ENCODE peak calls at places on chromosomes 6 and 20, in four cellular contexts. D is fibroblast of lung, Y is left lung, V is HCT116. F is an unnamed sample.

GRCh38 chr20:32463642-32464400 is 105.7 kb downstream of the ASXL1 start:
- DNase-seq in Y (no peak), V (no peak), D (peak; percentile 47), F (no peak)

GRCh38 chr6:71727632-71728294 is 158.6 kb upstream of the RIMS1 start:
- DNase-seq in Y (no peak), D (no peak), V (no peak), F (no peak)

GRCh38 chr20:52312131-52312729 is 120.7 kb upstream of the ZFP64 start:
- DNase-seq in Y (no peak), V (peak; percentile 54), D (peak; percentile 78), F (peak; percentile 40)

GRCh38 chr6:39191236-39191930 is 37.9 kb downstream of the KCNK5 start:
- DNase-seq in V (no peak), D (no peak), Y (no peak), F (no peak)

GRCh38 chr6:169533656-169534421 is 168.0 kb downstream of the WDR27 start:
- DNase-seq in V (no peak), Y (no peak), D (no peak), F (no peak)

GRCh38 chr6:114108119-114109002 is 137.4 kb upstream of the HDAC2 start:
- DNase-seq in Y (peak; percentile 73), D (peak; percentile 75), V (peak; percentile 64), F (peak; percentile 14)

GRCh38 chr20:22371843-22372242 is 212.5 kb downstream of the FOXA2 start:
- DNase-seq in V (no peak), Y (no peak), D (no peak), F (no peak)

GRCh38 chr20:2558581-2559301 is 22.4 kb downstream of the TMC2 start:
- DNase-seq in Y (no peak), V (no peak), D (no peak), F (no peak)

GRCh38 chr6:170456886-170457698 is 96.0 kb downstream of the PSMB1 start:
- DNase-seq in Y (no peak), V (no peak), D (no peak), F (no peak)

GRCh38 chr20:21520702-21521595 is 7.1 kb upstream of the NKX2-2 start:
- DNase-seq in D (no peak), Y (no peak), V (no peak), F (peak; percentile 47)

DNA sequence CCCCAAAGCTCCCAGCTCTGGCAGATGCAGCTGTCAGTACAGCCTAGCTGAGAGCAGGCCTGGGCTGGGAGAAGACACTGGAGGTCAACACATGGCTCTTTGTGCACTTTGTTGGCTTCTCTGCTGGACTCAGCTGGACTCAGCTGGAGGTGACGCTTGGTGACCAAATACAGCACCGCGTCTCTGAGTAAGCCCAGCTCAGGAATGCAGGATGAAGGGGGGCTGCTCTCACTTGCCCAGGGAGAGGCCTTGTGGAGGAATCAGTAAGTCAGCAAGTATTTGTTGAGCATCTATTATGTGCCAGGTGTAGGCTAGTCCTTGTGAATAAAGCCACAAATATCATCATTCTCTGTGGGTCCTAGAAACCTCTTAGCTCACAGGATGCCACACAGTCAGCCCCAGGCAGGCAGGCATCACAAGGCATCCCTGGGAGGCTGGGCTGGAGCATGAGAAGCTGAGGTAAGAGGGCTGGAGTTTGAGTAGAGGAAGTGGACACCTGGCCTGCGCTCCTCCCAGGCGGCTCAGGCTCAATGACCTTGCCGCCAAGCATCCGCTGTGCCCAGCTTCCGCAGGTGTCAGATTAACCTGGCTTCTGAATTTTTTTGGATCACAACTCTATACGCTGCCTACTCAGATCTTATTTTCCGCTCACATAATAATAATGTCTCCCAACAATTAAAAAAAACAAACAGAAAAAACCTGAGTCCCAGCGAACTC is 95.4 kb downstream of the TMEM170B start:
- DNase-seq in Y (no peak), V (no peak), D (peak; percentile 45), F (peak; percentile 95)
- H3K4me1 ChIP-seq in Y (peaks cover 16% of the 10 kb centered on the region), V (peaks cover 13% of the 10 kb centered on the region), D (peaks cover 9% of the 10 kb centered on the region), F (no peaks in the 10 kb centered on the region)

GRCh38 chr20:59939879-59940128 is 301 bp downstream of the PPP1R3D start:
- DNase-seq in D (no peak), Y (no peak), V (no peak), F (no peak)
- H3K4me1 ChIP-seq in D (peaks cover 7% of the 10 kb centered on the region), Y (peaks cover 72% of the 10 kb centered on the region), V (peaks cover 9% of the 10 kb centered on the region), F (peaks cover 18% of the 10 kb centered on the region)

GRCh38 chr6:2839982-2840793 is 1.5 kb downstream of the SERPINB1 start:
- DNase-seq in V (no peak), D (no peak), Y (no peak), F (no peak)

GRCh38 chr6:2840794-2841061 is 935 bp downstream of the SERPINB1 start:
- DNase-seq in D (no peak), Y (no peak), V (no peak), F (no peak)

GRCh38 chr6:2842139-2842552 is 483 bp upstream of the SERPINB1 start:
- DNase-seq in Y (no peak), D (no peak), V (no peak), F (no peak)

GRCh38 chr6:2841264-2842138 is at the start of gene SERPINB1:
- DNase-seq in D (peak; percentile 98), Y (peak; percentile 95), V (peak; percentile 81), F (peak; percentile 79)

GRCh38 chr6:2839195-2839981 is 2.3 kb downstream of the SERPINB1 start:
- DNase-seq in D (peak; percentile 61), Y (no peak), V (peak; percentile 79), F (peak; percentile 82)
- H3K4me1 ChIP-seq in D (peaks cover 11% of the 10 kb centered on the region), Y (peaks cover 91% of the 10 kb centered on the region), V (peaks cover 67% of the 10 kb centered on the region), F (peaks cover 26% of the 10 kb centered on the region)

DNA sequence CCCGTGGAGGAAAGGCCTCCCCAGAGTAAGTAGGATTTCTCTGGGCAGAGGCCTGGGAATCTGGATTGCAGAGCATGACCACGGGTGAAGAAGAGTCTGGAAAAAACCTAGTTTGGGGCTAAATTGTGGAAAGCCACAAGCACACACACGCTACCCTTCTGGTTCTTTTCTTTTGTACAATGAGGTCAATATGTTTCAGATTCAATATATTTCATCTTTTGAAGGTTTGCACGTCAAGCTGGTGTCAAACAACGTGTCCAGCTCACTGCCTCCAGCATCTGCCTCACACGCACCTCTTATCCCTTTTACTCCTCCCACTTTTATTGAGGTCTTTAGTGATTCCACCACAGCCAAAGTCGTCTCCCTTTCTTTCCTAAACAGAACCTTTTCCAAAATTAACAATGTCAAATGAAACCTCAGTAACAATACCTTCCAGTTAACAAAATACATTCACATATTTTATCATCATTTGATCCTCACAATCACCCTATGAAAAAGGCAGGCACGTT is 773 bp upstream of the EPB41L2 start:
- DNase-seq in Y (peak; percentile 39), D (no peak), V (no peak), F (no peak)
- H3K4me1 ChIP-seq in Y (peaks cover 26% of the 10 kb centered on the region), D (peaks cover 9% of the 10 kb centered on the region), V (peaks cover 30% of the 10 kb centered on the region), F (peaks cover 6% of the 10 kb centered on the region)

GRCh38 chr6:25130518-25130917 is 148.7 kb upstream of the CARMIL1 start:
- DNase-seq in Y (no peak), D (peak; percentile 36), V (no peak), F (no peak)

GRCh38 chr6:25133479-25133878 is 145.7 kb upstream of the CARMIL1 start:
- DNase-seq in Y (no peak), D (no peak), V (no peak), F (no peak)

GRCh38 chr6:25137497-25137896 is 141.7 kb upstream of the CARMIL1 start:
- DNase-seq in Y (no peak), D (no peak), V (no peak), F (no peak)

GRCh38 chr6:25136879-25137278 is 142.3 kb upstream of the CARMIL1 start:
- DNase-seq in Y (no peak), D (no peak), V (no peak), F (no peak)

DNA sequence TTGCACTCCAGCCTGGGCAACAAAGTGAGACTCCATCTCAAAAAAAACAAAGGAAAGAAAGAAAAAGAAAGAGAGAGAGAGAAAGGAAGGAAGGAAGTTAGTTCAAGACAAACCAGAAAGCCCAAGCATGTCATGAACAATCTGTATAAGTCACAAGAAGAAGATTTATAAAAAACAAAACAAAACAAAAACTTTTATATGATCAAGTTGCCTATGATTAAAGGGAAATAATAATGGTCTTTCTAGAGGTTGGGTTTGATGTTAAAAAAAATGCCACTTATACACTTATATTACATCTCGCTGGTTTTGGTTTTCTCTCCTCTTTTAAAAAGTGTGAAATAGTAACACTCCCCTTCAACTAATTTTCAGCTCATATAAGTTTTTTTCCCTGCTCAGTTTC is 146.2 kb upstream of the CARMIL1 start:
- DNase-seq in V (no peak), Y (no peak), D (no peak), F (no peak)
- H3K4me1 ChIP-seq in V (no peaks in the 10 kb centered on the region), Y (peaks cover 45% of the 10 kb centered on the region), D (peaks cover 4% of the 10 kb centered on the region), F (no peaks in the 10 kb centered on the region)

GRCh38 chr20:17643531-17644188 is 38.4 kb downstream of the RRBP1 start:
- DNase-seq in D (no peak), Y (no peak), V (no peak), F (no peak)
- H3K4me1 ChIP-seq in D (peaks cover 2% of the 10 kb centered on the region), Y (peaks cover 38% of the 10 kb centered on the region), V (no peaks in the 10 kb centered on the region), F (no peaks in the 10 kb centered on the region)

GRCh38 chr6:90460067-90460466 is 126.8 kb downstream of the MAP3K7 start:
- DNase-seq in D (no peak), V (no peak), Y (no peak), F (no peak)

GRCh38 chr6:90463359-90463758 is 123.5 kb downstream of the MAP3K7 start:
- DNase-seq in V (no peak), D (no peak), Y (no peak), F (no peak)

GRCh38 chr6:90463874-90464273 is 123.0 kb downstream of the MAP3K7 start:
- DNase-seq in V (no peak), Y (no peak), D (no peak), F (no peak)

GRCh38 chr6:90461367-90461766 is 125.5 kb downstream of the MAP3K7 start:
- DNase-seq in V (no peak), Y (no peak), D (no peak), F (no peak)

GRCh38 chr6:90462102-90462501 is 124.8 kb downstream of the MAP3K7 start:
- DNase-seq in V (no peak), Y (no peak), D (no peak), F (no peak)
- H3K4me1 ChIP-seq in V (no peaks in the 10 kb centered on the region), Y (no peaks in the 10 kb centered on the region), D (no peaks in the 10 kb centered on the region), F (peaks cover 8% of the 10 kb centered on the region)

GRCh38 chr20:62022575-62023139 is 43.0 kb downstream of the TAF4 start:
- DNase-seq in D (no peak), Y (no peak), V (no peak), F (no peak)
- H3K4me1 ChIP-seq in D (peaks cover 10% of the 10 kb centered on the region), Y (peaks cover 13% of the 10 kb centered on the region), V (no peaks in the 10 kb centered on the region), F (no peaks in the 10 kb centered on the region)

F was measured in foreskin keratinocyte.